ENCODE peak calls at places on chromosomes 1 and 21, in six cellular contexts. Q is K562, K is GM12892, B is H1, N is GM12878, I is HepG2. W is an unnamed sample.

GRCh38 chr1:87689487-87689886 is 360.8 kb downstream of the LMO4 start:
- DNase-seq in B (no peak), I (no peak), Q (no peak), K (no peak), N (no peak), W (no peak)

GRCh38 chr1:184289825-184290550 is 96.8 kb upstream of the C1orf21 start:
- DNase-seq in B (no peak), K (no peak), N (no peak), Q (no peak), I (no peak), W (no peak)

GRCh38 chr1:17279001-17279830 is 28.8 kb upstream of the PADI4 start:
- DNase-seq in K (no peak), Q (no peak), N (no peak), B (no peak), I (no peak), W (no peak)

GRCh38 chr21:43597845-43598244 is 61.4 kb downstream of the HSF2BP start:
- DNase-seq in B (no peak), K (no peak), Q (no peak), N (no peak), I (no peak), W (no peak)

GRCh38 chr1:163720294-163720693 is 398.5 kb downstream of the NUF2 start:
- DNase-seq in I (no peak), B (no peak), Q (no peak), K (no peak), N (no peak), W (no peak)

GRCh38 chr1:205709640-205710039 is 29.3 kb upstream of the SLC45A3 start:
- DNase-seq in B (no peak), N (no peak), K (no peak), Q (no peak), I (peak), W (no peak)

GRCh38 chr1:201250326-201251011 is 32.8 kb upstream of the PKP1 start:
- DNase-seq in N (no peak), I (no peak), B (no peak), K (no peak), Q (no peak), W (no peak)

GRCh38 chr1:1098656-1099425 is 17.0 kb downstream of the C1orf159 start:
- DNase-seq in N (no peak), I (no peak), K (no peak), Q (no peak), B (no peak), W (no peak)

GRCh38 chr1:230572121-230573083 is 69.9 kb upstream of the COG2 start:
- DNase-seq in K (no peak), N (no peak), I (peak), B (no peak), Q (no peak), W (no peak)

GRCh38 chr21:34857874-34858273 is 189.1 kb downstream of the CLIC6 start:
- DNase-seq in I (no peak), N (no peak), Q (no peak), B (no peak), K (no peak), W (no peak)

GRCh38 chr1:83920320-83920719 is 78.6 kb downstream of the TTLL7 start:
- DNase-seq in I (no peak), N (no peak), B (no peak), K (no peak), Q (no peak), W (no peak)

GRCh38 chr1:15934211-15935055 is 41.5 kb downstream of the ZBTB17 start:
- DNase-seq in B (no peak), Q (no peak), K (no peak), N (no peak), I (no peak), W (no peak)

DNA sequence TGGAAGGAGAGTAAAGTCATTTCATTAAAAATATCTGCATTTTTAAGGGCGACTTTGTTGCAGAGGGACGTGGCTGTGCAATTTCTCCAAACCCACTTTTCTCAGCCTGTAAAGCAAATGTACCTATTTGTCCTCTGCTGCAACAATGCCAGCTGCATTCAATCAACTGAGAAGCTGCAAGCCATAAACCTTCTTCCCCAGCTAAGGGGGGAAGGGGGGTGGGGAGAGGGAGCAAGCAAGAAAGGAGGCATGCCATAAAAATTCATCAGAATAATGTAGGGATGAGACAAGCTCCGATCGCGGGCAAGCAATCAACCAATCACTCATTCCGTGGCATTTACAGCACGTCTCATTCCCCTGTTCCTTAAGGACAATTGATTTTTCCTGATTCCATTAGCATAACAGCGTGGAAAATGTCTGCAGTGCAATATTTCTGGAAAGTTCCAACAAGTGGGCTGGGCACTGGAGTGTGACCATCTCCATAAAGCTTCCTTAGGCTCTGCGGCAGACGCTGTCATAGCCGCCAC is 144.8 kb downstream of the DMRTA2 start:
- DNase-seq in I (no peak), K (no peak), N (no peak), B (no peak), Q (no peak), W (no peak)
- TF ChIP-seq POLR2AphosphoS5 in I (no peak), K (no peak), N (no peak), B (no peak), Q (no peak), W (no peak)

GRCh38 chr1:100747821-100748220 is 28.3 kb downstream of the VCAM1 start:
- DNase-seq in Q (no peak), N (no peak), I (no peak), B (no peak), K (no peak), W (no peak)

GRCh38 chr1:100752806-100753205 is 33.3 kb downstream of the VCAM1 start:
- DNase-seq in Q (no peak), K (no peak), N (no peak), B (no peak), I (no peak), W (no peak)

GRCh38 chr1:100746542-100746932 is 27.0 kb downstream of the VCAM1 start:
- DNase-seq in I (no peak), K (no peak), B (no peak), Q (no peak), N (no peak), W (no peak)

GRCh38 chr1:100750002-100750885 is 30.7 kb downstream of the VCAM1 start:
- DNase-seq in B (no peak), K (no peak), Q (no peak), I (no peak), N (no peak), W (no peak)
- TF ChIP-seq TAF1 in B (no peak), K (no peak), Q (no peak), I (no peak), N (no peak), W (no peak)

DNA sequence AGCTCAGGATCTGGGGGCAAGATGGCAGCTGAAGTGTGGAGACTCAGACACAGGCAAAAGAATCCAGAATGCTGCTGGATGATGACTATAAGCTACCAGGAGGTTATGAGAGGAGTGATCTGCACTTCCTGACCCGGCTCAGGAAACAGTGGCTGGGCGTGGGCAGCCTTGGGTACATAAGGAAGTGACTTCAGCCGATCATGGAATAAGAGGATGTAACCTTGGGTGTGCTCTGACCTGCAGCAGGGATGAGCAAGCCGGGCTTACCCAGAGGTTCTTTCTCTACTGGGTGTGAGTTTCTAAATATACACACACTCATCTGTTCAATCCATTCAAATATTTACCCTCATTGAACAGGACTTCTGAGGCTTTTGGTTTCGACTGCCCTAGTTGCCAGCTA is 62.7 kb downstream of the CD34 start:
- DNase-seq in Q (no peak), N (no peak), B (no peak), I (peak), K (no peak), W (no peak)
- TF ChIP-seq POLR2A in Q (no peak), N (no peak), B (no peak), I (no peak), K (no peak), W (no peak)

GRCh38 chr1:209349372-209350324 is 233.9 kb upstream of the CAMK1G start:
- DNase-seq in B (no peak), K (no peak), I (no peak), Q (no peak), N (no peak), W (no peak)
- TF ChIP-seq POLR2AphosphoS5 in B (no peak), K (no peak), I (no peak), Q (no peak), N (no peak), W (no peak)

GRCh38 chr1:33273402-33273801 is 17.1 kb downstream of the ZNF362 start:
- DNase-seq in B (no peak), Q (no peak), N (no peak), I (no peak), K (no peak), W (no peak)

GRCh38 chr1:33272930-33273329 is 16.6 kb downstream of the ZNF362 start:
- DNase-seq in Q (no peak), I (no peak), N (no peak), K (no peak), B (no peak), W (no peak)

GRCh38 chr1:33273961-33274371 is 17.7 kb downstream of the ZNF362 start:
- DNase-seq in K (no peak), Q (no peak), N (no peak), B (no peak), I (no peak), W (no peak)

GRCh38 chr1:33271666-33272505 is 15.6 kb downstream of the ZNF362 start:
- DNase-seq in N (no peak), I (no peak), K (no peak), Q (no peak), B (no peak), W (no peak)

DNA sequence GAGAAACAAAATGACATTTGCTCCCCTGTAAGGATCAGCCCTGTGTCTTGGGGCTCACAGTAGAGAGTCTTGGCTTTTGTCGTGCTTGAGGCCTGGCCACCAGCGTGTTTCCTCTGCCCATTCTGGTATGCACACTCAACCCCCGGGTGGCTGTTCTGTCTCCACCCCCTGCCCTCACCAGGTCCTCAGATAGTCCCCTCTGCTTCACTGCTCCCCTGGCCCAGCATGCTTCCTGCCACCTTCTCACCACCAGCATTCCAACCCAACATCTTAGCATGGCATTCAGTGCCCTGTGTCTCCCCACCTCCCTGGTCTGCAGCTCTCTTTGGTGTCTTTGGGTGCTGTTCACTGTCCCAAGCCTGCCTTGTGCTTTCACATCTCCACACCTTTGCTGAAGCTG is 16.2 kb downstream of the ZNF362 start:
- DNase-seq in Q (no peak), B (no peak), K (no peak), N (no peak), I (no peak), W (no peak)
- TF ChIP-seq TAF1 in Q (no peak), B (no peak), K (no peak), N (no peak), I (no peak), W (no peak)

GRCh38 chr1:61743432-61743705 is 1.1 kb downstream of the PATJ start:
- DNase-seq in N (no peak), I (no peak), B (no peak), Q (no peak), K (no peak), W (no peak)

GRCh38 chr1:61746768-61747167 is 4.5 kb downstream of the PATJ start:
- DNase-seq in Q (no peak), N (no peak), B (no peak), I (no peak), K (no peak), W (no peak)

GRCh38 chr1:61743716-61744620 is 1.7 kb downstream of the PATJ start:
- DNase-seq in I (no peak), K (no peak), Q (no peak), N (no peak), B (no peak), W (no peak)

GRCh38 chr1:61741682-61742619 is at the start of gene PATJ:
- DNase-seq in K (peak), B (peak), Q (no peak), N (no peak), I (peak), W (peak)

DNA sequence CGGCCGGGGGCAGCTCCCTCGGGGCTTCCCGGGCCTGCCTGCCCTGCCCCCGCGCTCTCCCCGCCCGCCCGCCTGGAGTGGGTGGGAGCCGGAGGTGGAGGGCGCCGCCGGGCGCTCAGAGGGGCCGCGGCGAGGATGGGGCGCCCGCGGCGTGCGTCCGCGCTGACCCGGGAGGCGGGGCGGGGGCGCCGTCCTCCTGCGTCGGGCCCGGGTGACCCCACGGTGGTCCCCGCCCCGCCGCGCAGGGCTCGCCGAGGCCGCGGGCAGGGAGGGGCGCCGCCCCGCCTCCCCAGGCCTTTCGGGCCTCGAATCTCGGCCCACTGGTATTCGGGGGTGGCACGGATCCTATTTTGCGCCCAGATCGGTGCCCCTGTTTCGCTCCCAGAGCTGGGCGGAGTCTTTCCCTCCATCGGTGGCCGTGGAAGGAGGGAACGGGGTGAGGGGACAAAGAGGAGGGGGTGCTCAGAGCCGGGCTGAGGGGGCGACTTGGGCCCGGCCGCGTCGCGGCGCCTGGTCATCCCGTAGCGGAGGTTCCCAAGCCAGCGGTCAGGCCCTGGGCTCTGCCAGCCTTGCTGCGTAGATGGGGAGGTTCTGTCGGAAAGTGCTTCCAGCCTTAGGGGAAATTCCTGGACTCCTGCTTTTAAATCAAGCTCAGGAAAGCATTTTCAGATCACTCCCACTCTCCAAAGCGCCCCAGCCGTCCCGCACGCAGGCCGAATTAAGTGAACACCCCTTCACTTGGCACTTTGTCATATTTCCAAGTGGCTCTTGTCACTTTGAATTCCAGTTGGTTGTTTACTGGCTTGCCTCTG is 546 bp downstream of the PATJ start:
- DNase-seq in N (no peak), Q (no peak), B (no peak), I (peak), K (peak), W (peak)
- TF ChIP-seq POLR2A in N (no peak), Q (no peak), B (no peak), I (no peak), K (no peak), W (no peak)